ENCODE peak calls at places on chromosomes 5 and 9, in six cellular contexts. One of them, this sample, is unnamed.

GRCh38 chr5:121969660-121970295 is 8.0 kb downstream of the SRFBP1 start:
- DNase-seq in right lobe of liver: no peak
- DNase-seq in GM04504: no peak
- DNase-seq in stimulated activated CD4-positive, alpha-beta T cell treated with anti-CD3 and anti-CD28 coated beads, Interleukin-12 subunit alpha, Interleukin-12 subunit beta, amount 100 ng/mL, for 4 hours: no peak
- DNase-seq in effector memory CD8-positive, alpha-beta T cell: no peak
- DNase-seq in GM04503: no peak
- DNase-seq in this sample: no peak

GRCh38 chr5:126594676-126595485 is at the start of gene ALDH7A1:
- DNase-seq in right lobe of liver: peak
- DNase-seq in GM04504: peak
- DNase-seq in stimulated activated CD4-positive, alpha-beta T cell treated with anti-CD3 and anti-CD28 coated beads, Interleukin-12 subunit alpha, Interleukin-12 subunit beta, amount 100 ng/mL, for 4 hours: peak
- DNase-seq in effector memory CD8-positive, alpha-beta T cell: no peak
- DNase-seq in GM04503: peak
- DNase-seq in this sample: peak

GRCh38 chr9:93306579-93307091 is 122.7 kb downstream of the WNK2 start:
- DNase-seq in right lobe of liver: no peak
- DNase-seq in GM04504: no peak
- DNase-seq in stimulated activated CD4-positive, alpha-beta T cell treated with anti-CD3 and anti-CD28 coated beads, Interleukin-12 subunit alpha, Interleukin-12 subunit beta, amount 100 ng/mL, for 4 hours: no peak
- DNase-seq in effector memory CD8-positive, alpha-beta T cell: no peak
- DNase-seq in GM04503: no peak
- DNase-seq in this sample: no peak

GRCh38 chr9:119284587-119285337 is 84.5 kb downstream of the BRINP1 start:
- DNase-seq in right lobe of liver: no peak
- DNase-seq in GM04504: no peak
- DNase-seq in stimulated activated CD4-positive, alpha-beta T cell treated with anti-CD3 and anti-CD28 coated beads, Interleukin-12 subunit alpha, Interleukin-12 subunit beta, amount 100 ng/mL, for 4 hours: no peak
- DNase-seq in effector memory CD8-positive, alpha-beta T cell: no peak
- DNase-seq in GM04503: no peak
- DNase-seq in this sample: no peak

GRCh38 chr9:133945977-133946753 is 46.0 kb downstream of the VAV2 start:
- DNase-seq in right lobe of liver: peak
- DNase-seq in GM04504: no peak
- DNase-seq in stimulated activated CD4-positive, alpha-beta T cell treated with anti-CD3 and anti-CD28 coated beads, Interleukin-12 subunit alpha, Interleukin-12 subunit beta, amount 100 ng/mL, for 4 hours: no peak
- DNase-seq in effector memory CD8-positive, alpha-beta T cell: no peak
- DNase-seq in GM04503: no peak
- DNase-seq in this sample: no peak

GRCh38 chr5:62093981-62094380 is 212.0 kb upstream of the KIF2A start:
- DNase-seq in right lobe of liver: no peak
- DNase-seq in GM04504: peak
- DNase-seq in stimulated activated CD4-positive, alpha-beta T cell treated with anti-CD3 and anti-CD28 coated beads, Interleukin-12 subunit alpha, Interleukin-12 subunit beta, amount 100 ng/mL, for 4 hours: no peak
- DNase-seq in effector memory CD8-positive, alpha-beta T cell: no peak
- DNase-seq in GM04503: no peak
- DNase-seq in this sample: no peak

GRCh38 chr9:93319992-93320490 is 131.4 kb upstream of the FAM120A start:
- DNase-seq in right lobe of liver: no peak
- DNase-seq in GM04504: no peak
- DNase-seq in stimulated activated CD4-positive, alpha-beta T cell treated with anti-CD3 and anti-CD28 coated beads, Interleukin-12 subunit alpha, Interleukin-12 subunit beta, amount 100 ng/mL, for 4 hours: no peak
- DNase-seq in effector memory CD8-positive, alpha-beta T cell: no peak
- DNase-seq in GM04503: no peak
- DNase-seq in this sample: no peak

GRCh38 chr9:4640027-4640426 is 22.1 kb upstream of the PLPP6 start:
- DNase-seq in right lobe of liver: no peak
- DNase-seq in GM04504: no peak
- DNase-seq in stimulated activated CD4-positive, alpha-beta T cell treated with anti-CD3 and anti-CD28 coated beads, Interleukin-12 subunit alpha, Interleukin-12 subunit beta, amount 100 ng/mL, for 4 hours: no peak
- DNase-seq in effector memory CD8-positive, alpha-beta T cell: peak
- DNase-seq in GM04503: no peak
- DNase-seq in this sample: peak

GRCh38 chr9:34372598-34373011 is 4.1 kb downstream of the MYORG start:
- DNase-seq in right lobe of liver: no peak
- DNase-seq in GM04504: no peak
- DNase-seq in stimulated activated CD4-positive, alpha-beta T cell treated with anti-CD3 and anti-CD28 coated beads, Interleukin-12 subunit alpha, Interleukin-12 subunit beta, amount 100 ng/mL, for 4 hours: no peak
- DNase-seq in effector memory CD8-positive, alpha-beta T cell: no peak
- DNase-seq in GM04503: no peak
- DNase-seq in this sample: no peak

GRCh38 chr5:55437452-55437851 is 97.3 kb downstream of the PLPP1 start:
- DNase-seq in right lobe of liver: no peak
- DNase-seq in GM04504: no peak
- DNase-seq in stimulated activated CD4-positive, alpha-beta T cell treated with anti-CD3 and anti-CD28 coated beads, Interleukin-12 subunit alpha, Interleukin-12 subunit beta, amount 100 ng/mL, for 4 hours: no peak
- DNase-seq in effector memory CD8-positive, alpha-beta T cell: no peak
- DNase-seq in GM04503: no peak
- DNase-seq in this sample: no peak

GRCh38 chr9:118761016-118761790 is 608.0 kb downstream of the BRINP1 start:
- DNase-seq in right lobe of liver: no peak
- DNase-seq in GM04504: no peak
- DNase-seq in stimulated activated CD4-positive, alpha-beta T cell treated with anti-CD3 and anti-CD28 coated beads, Interleukin-12 subunit alpha, Interleukin-12 subunit beta, amount 100 ng/mL, for 4 hours: no peak
- DNase-seq in effector memory CD8-positive, alpha-beta T cell: no peak
- DNase-seq in GM04503: no peak
- DNase-seq in this sample: no peak

GRCh38 chr9:119044801-119045200 is 324.4 kb downstream of the BRINP1 start:
- DNase-seq in right lobe of liver: no peak
- DNase-seq in GM04504: peak
- DNase-seq in stimulated activated CD4-positive, alpha-beta T cell treated with anti-CD3 and anti-CD28 coated beads, Interleukin-12 subunit alpha, Interleukin-12 subunit beta, amount 100 ng/mL, for 4 hours: no peak
- DNase-seq in effector memory CD8-positive, alpha-beta T cell: no peak
- DNase-seq in GM04503: peak
- DNase-seq in this sample: no peak

GRCh38 chr9:134010774-134011173 is 14.5 kb upstream of the BRD3OS start:
- DNase-seq in right lobe of liver: peak
- DNase-seq in GM04504: no peak
- DNase-seq in stimulated activated CD4-positive, alpha-beta T cell treated with anti-CD3 and anti-CD28 coated beads, Interleukin-12 subunit alpha, Interleukin-12 subunit beta, amount 100 ng/mL, for 4 hours: no peak
- DNase-seq in effector memory CD8-positive, alpha-beta T cell: no peak
- DNase-seq in GM04503: no peak
- DNase-seq in this sample: no peak

GRCh38 chr5:149069711-149070110 is 6.8 kb upstream of the SH3TC2 start:
- DNase-seq in right lobe of liver: no peak
- DNase-seq in GM04504: no peak
- DNase-seq in stimulated activated CD4-positive, alpha-beta T cell treated with anti-CD3 and anti-CD28 coated beads, Interleukin-12 subunit alpha, Interleukin-12 subunit beta, amount 100 ng/mL, for 4 hours: no peak
- DNase-seq in effector memory CD8-positive, alpha-beta T cell: no peak
- DNase-seq in GM04503: no peak
- DNase-seq in this sample: no peak

GRCh38 chr9:121350993-121351561 is 19.0 kb downstream of the STOM start:
- DNase-seq in right lobe of liver: peak
- DNase-seq in GM04504: peak
- DNase-seq in stimulated activated CD4-positive, alpha-beta T cell treated with anti-CD3 and anti-CD28 coated beads, Interleukin-12 subunit alpha, Interleukin-12 subunit beta, amount 100 ng/mL, for 4 hours: no peak
- DNase-seq in effector memory CD8-positive, alpha-beta T cell: no peak
- DNase-seq in GM04503: peak
- DNase-seq in this sample: no peak

GRCh38 chr5:139740138-139740992 is 55.2 kb upstream of the PSD2 start:
- DNase-seq in right lobe of liver: no peak
- DNase-seq in GM04504: no peak
- DNase-seq in stimulated activated CD4-positive, alpha-beta T cell treated with anti-CD3 and anti-CD28 coated beads, Interleukin-12 subunit alpha, Interleukin-12 subunit beta, amount 100 ng/mL, for 4 hours: no peak
- DNase-seq in effector memory CD8-positive, alpha-beta T cell: no peak
- DNase-seq in GM04503: no peak
- DNase-seq in this sample: no peak

GRCh38 chr9:88477300-88477751 is 57.7 kb upstream of the NXNL2 start:
- DNase-seq in right lobe of liver: no peak
- DNase-seq in GM04504: peak
- DNase-seq in stimulated activated CD4-positive, alpha-beta T cell treated with anti-CD3 and anti-CD28 coated beads, Interleukin-12 subunit alpha, Interleukin-12 subunit beta, amount 100 ng/mL, for 4 hours: no peak
- DNase-seq in effector memory CD8-positive, alpha-beta T cell: no peak
- DNase-seq in GM04503: peak
- DNase-seq in this sample: no peak

GRCh38 chr9:77063645-77064285 is 44.3 kb downstream of the FOXB2 start:
- DNase-seq in right lobe of liver: no peak
- DNase-seq in GM04504: peak
- DNase-seq in stimulated activated CD4-positive, alpha-beta T cell treated with anti-CD3 and anti-CD28 coated beads, Interleukin-12 subunit alpha, Interleukin-12 subunit beta, amount 100 ng/mL, for 4 hours: no peak
- DNase-seq in effector memory CD8-positive, alpha-beta T cell: no peak
- DNase-seq in GM04503: peak
- DNase-seq in this sample: no peak

GRCh38 chr9:122777935-122778671 is 10.6 kb upstream of the OR5C1 start:
- DNase-seq in right lobe of liver: no peak
- DNase-seq in GM04504: peak
- DNase-seq in stimulated activated CD4-positive, alpha-beta T cell treated with anti-CD3 and anti-CD28 coated beads, Interleukin-12 subunit alpha, Interleukin-12 subunit beta, amount 100 ng/mL, for 4 hours: no peak
- DNase-seq in effector memory CD8-positive, alpha-beta T cell: no peak
- DNase-seq in GM04503: peak
- DNase-seq in this sample: no peak

GRCh38 chr5:50666261-50667078 is at the start of gene PARP8:
- DNase-seq in right lobe of liver: peak
- DNase-seq in GM04504: no peak
- DNase-seq in stimulated activated CD4-positive, alpha-beta T cell treated with anti-CD3 and anti-CD28 coated beads, Interleukin-12 subunit alpha, Interleukin-12 subunit beta, amount 100 ng/mL, for 4 hours: peak
- DNase-seq in effector memory CD8-positive, alpha-beta T cell: peak
- DNase-seq in GM04503: no peak
- DNase-seq in this sample: peak

GRCh38 chr5:146574713-146575112 is 58.7 kb upstream of the GPR151 start:
- DNase-seq in right lobe of liver: no peak
- DNase-seq in GM04504: no peak
- DNase-seq in stimulated activated CD4-positive, alpha-beta T cell treated with anti-CD3 and anti-CD28 coated beads, Interleukin-12 subunit alpha, Interleukin-12 subunit beta, amount 100 ng/mL, for 4 hours: no peak
- DNase-seq in effector memory CD8-positive, alpha-beta T cell: no peak
- DNase-seq in GM04503: no peak
- DNase-seq in this sample: no peak

GRCh38 chr9:14358523-14358922 is 44.6 kb upstream of the NFIB start:
- DNase-seq in right lobe of liver: no peak
- DNase-seq in GM04504: no peak
- DNase-seq in stimulated activated CD4-positive, alpha-beta T cell treated with anti-CD3 and anti-CD28 coated beads, Interleukin-12 subunit alpha, Interleukin-12 subunit beta, amount 100 ng/mL, for 4 hours: no peak
- DNase-seq in effector memory CD8-positive, alpha-beta T cell: no peak
- DNase-seq in GM04503: no peak
- DNase-seq in this sample: no peak

GRCh38 chr5:9789818-9790217 is 159.7 kb upstream of the TAS2R1 start:
- DNase-seq in right lobe of liver: no peak
- DNase-seq in GM04504: no peak
- DNase-seq in stimulated activated CD4-positive, alpha-beta T cell treated with anti-CD3 and anti-CD28 coated beads, Interleukin-12 subunit alpha, Interleukin-12 subunit beta, amount 100 ng/mL, for 4 hours: no peak
- DNase-seq in effector memory CD8-positive, alpha-beta T cell: no peak
- DNase-seq in GM04503: no peak
- DNase-seq in this sample: no peak

GRCh38 chr5:4275232-4275631 is 679.6 kb downstream of the IRX1 start:
- DNase-seq in right lobe of liver: no peak
- DNase-seq in GM04504: no peak
- DNase-seq in stimulated activated CD4-positive, alpha-beta T cell treated with anti-CD3 and anti-CD28 coated beads, Interleukin-12 subunit alpha, Interleukin-12 subunit beta, amount 100 ng/mL, for 4 hours: no peak
- DNase-seq in effector memory CD8-positive, alpha-beta T cell: no peak
- DNase-seq in GM04503: no peak
- DNase-seq in this sample: no peak

GRCh38 chr9:134661791-134662142 is 20.2 kb downstream of the COL5A1 start:
- DNase-seq in right lobe of liver: peak
- DNase-seq in GM04504: peak
- DNase-seq in stimulated activated CD4-positive, alpha-beta T cell treated with anti-CD3 and anti-CD28 coated beads, Interleukin-12 subunit alpha, Interleukin-12 subunit beta, amount 100 ng/mL, for 4 hours: no peak
- DNase-seq in effector memory CD8-positive, alpha-beta T cell: no peak
- DNase-seq in GM04503: no peak
- DNase-seq in this sample: no peak

GRCh38 chr9:92770005-92770995 is 5.7 kb upstream of the BICD2 start:
- DNase-seq in right lobe of liver: no peak
- DNase-seq in GM04504: no peak
- DNase-seq in stimulated activated CD4-positive, alpha-beta T cell treated with anti-CD3 and anti-CD28 coated beads, Interleukin-12 subunit alpha, Interleukin-12 subunit beta, amount 100 ng/mL, for 4 hours: no peak
- DNase-seq in effector memory CD8-positive, alpha-beta T cell: no peak
- DNase-seq in GM04503: no peak
- DNase-seq in this sample: no peak

GRCh38 chr9:127133739-127134167 is 11.3 kb upstream of the ANGPTL2 start:
- DNase-seq in right lobe of liver: no peak
- DNase-seq in GM04504: peak
- DNase-seq in stimulated activated CD4-positive, alpha-beta T cell treated with anti-CD3 and anti-CD28 coated beads, Interleukin-12 subunit alpha, Interleukin-12 subunit beta, amount 100 ng/mL, for 4 hours: no peak
- DNase-seq in effector memory CD8-positive, alpha-beta T cell: no peak
- DNase-seq in GM04503: peak
- DNase-seq in this sample: no peak

GRCh38 chr9:15357050-15357653 is 50.1 kb upstream of the TTC39B start:
- DNase-seq in right lobe of liver: no peak
- DNase-seq in GM04504: no peak
- DNase-seq in stimulated activated CD4-positive, alpha-beta T cell treated with anti-CD3 and anti-CD28 coated beads, Interleukin-12 subunit alpha, Interleukin-12 subunit beta, amount 100 ng/mL, for 4 hours: peak
- DNase-seq in effector memory CD8-positive, alpha-beta T cell: peak
- DNase-seq in GM04503: no peak
- DNase-seq in this sample: no peak

This sample was measured in immature natural killer cell.